ENCODE peak calls at places on chromosomes 5 and 9, in six cellular contexts. A is breast epithelium, Q is HepG2, E is suprapubic skin, R is GM12878, S is sigmoid colon. U is an unnamed sample.

GRCh38 chr5:14197056-14197455 is 53.9 kb downstream of the TRIO start:
- DNase-seq in S (no peak), Q (no peak), R (no peak), A (no peak), E (no peak), U (no peak)

GRCh38 chr9:13576101-13576500 is 296.6 kb upstream of the MPDZ start:
- DNase-seq in Q (no peak), E (no peak), S (no peak), A (no peak), R (no peak), U (no peak)

GRCh38 chr5:9932770-9933169 is 302.6 kb upstream of the TAS2R1 start:
- DNase-seq in S (no peak), R (no peak), E (no peak), Q (no peak), A (no peak), U (no peak)

GRCh38 chr5:134581241-134581981 is 51.2 kb downstream of the SAR1B start:
- DNase-seq in Q (no peak), E (peak; percentile 79), S (peak; percentile 69), R (no peak), A (peak; percentile 49), U (no peak)

GRCh38 chr5:57172466-57172961 is 1.3 kb upstream of the GPBP1 start:
- DNase-seq in S (no peak), E (no peak), A (no peak), Q (no peak), R (no peak), U (no peak)

GRCh38 chr5:98749046-98749445 is 24.4 kb upstream of the RGMB start:
- DNase-seq in Q (no peak), A (no peak), R (no peak), E (no peak), S (no peak), U (no peak)

GRCh38 chr9:35481347-35481975 is 8.4 kb upstream of the RUSC2 start:
- DNase-seq in E (no peak), R (no peak), A (no peak), S (peak; percentile 79), Q (peak; percentile 54), U (no peak)

GRCh38 chr9:138066049-138066448 is 188.5 kb downstream of the CACNA1B start:
- DNase-seq in R (no peak), A (peak; percentile 34), E (peak; percentile 56), S (no peak), Q (no peak), U (no peak)

GRCh38 chr5:72994578-72994977 is 38.7 kb downstream of the FCHO2 start:
- DNase-seq in R (no peak), S (no peak), A (no peak), Q (no peak), E (no peak), U (no peak)

GRCh38 chr5:10702911-10703491 is 58.0 kb downstream of the DAP start:
- DNase-seq in A (no peak), Q (no peak), E (no peak), S (no peak), R (no peak), U (no peak)

GRCh38 chr5:56159521-56159947 is 73.6 kb downstream of the ANKRD55 start:
- DNase-seq in R (no peak), Q (no peak), A (no peak), E (no peak), S (no peak), U (peak; percentile 70)

GRCh38 chr5:42640835-42641234 is 115.8 kb upstream of the CCDC152 start:
- DNase-seq in Q (no peak), R (no peak), A (no peak), S (no peak), E (no peak), U (no peak)

GRCh38 chr5:68215888-68216736 is 556 bp downstream of the PIK3R1 start:
- DNase-seq in R (no peak), Q (peak; percentile 41), A (peak; percentile 52), E (peak; percentile 83), S (peak; percentile 76), U (no peak)
- TF ChIP-seq POLR2A in R (no peak), Q (peak; percentile 34), A (no peak), E (no peak), S (no peak), U (peak; percentile 10)

DNA sequence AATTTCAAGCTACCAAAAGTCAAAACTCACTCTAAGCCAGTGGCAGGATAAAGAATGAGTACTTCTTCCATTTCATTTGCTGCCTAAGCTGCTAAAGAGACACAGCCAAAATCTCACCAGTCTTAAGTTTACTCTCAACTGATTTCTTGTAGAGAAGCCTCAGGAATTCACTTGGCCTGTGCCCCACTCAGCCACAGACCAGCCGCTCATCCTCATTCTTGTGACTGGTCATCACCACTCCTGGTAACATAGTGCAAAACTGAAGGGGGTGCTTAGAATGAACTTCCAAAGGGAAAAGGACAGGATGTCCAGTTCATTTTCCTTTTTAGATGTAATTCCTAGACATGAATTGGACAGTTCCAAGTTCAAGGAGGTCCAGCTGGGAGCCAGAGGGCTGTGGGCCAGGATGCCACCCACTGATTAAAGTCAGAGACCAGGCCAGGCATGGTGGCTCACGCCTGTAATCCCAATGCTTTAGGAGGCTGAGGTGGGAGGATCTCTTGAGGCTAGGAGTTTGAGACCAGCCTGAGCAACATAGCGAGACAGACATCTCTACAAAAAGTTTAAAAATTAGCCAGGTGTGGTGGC is 72.7 kb upstream of the RANBP3L start:
- DNase-seq in Q (no peak), R (no peak), S (no peak), E (no peak), A (no peak), U (no peak)
- TF ChIP-seq POLR2AphosphoS5 in Q (no peak), R (no peak), S (no peak), E (no peak), A (no peak), U (no peak)

GRCh38 chr5:150649108-150649827 is 8.8 kb downstream of the SYNPO start:
- DNase-seq in E (no peak), A (no peak), R (no peak), S (no peak), Q (no peak), U (no peak)

GRCh38 chr5:150651382-150651781 is 9.7 kb upstream of the MYOZ3 start:
- DNase-seq in S (no peak), R (no peak), A (no peak), E (no peak), Q (no peak), U (no peak)

GRCh38 chr5:150651924-150652688 is 8.9 kb upstream of the MYOZ3 start:
- DNase-seq in E (no peak), S (no peak), R (no peak), Q (no peak), A (no peak), U (no peak)

GRCh38 chr5:150649828-150650712 is 9.6 kb downstream of the SYNPO start:
- DNase-seq in Q (no peak), S (no peak), E (no peak), R (no peak), A (no peak), U (no peak)

GRCh38 chr5:150650713-150651000 is 10.2 kb downstream of the SYNPO start:
- DNase-seq in R (no peak), E (no peak), A (no peak), S (no peak), Q (no peak), U (no peak)
- H3K4me1 ChIP-seq in R (peaks cover 3% of the 10 kb centered on the region), E (peaks cover 4% of the 10 kb centered on the region), A (no peaks in the 10 kb centered on the region), S (peaks cover 40% of the 10 kb centered on the region), Q (peaks cover 9% of the 10 kb centered on the region), U (peaks cover 71% of the 10 kb centered on the region)

GRCh38 chr9:76905984-76906861 is at the start of gene PRUNE2:
- DNase-seq in E (no peak), A (peak; percentile 52), S (peak; percentile 94), R (no peak), Q (no peak), U (no peak)
- TF ChIP-seq POLR2A in E (no peak), A (no peak), S (peak; percentile 98), R (no peak), Q (no peak), U (peak; percentile 95)

DNA sequence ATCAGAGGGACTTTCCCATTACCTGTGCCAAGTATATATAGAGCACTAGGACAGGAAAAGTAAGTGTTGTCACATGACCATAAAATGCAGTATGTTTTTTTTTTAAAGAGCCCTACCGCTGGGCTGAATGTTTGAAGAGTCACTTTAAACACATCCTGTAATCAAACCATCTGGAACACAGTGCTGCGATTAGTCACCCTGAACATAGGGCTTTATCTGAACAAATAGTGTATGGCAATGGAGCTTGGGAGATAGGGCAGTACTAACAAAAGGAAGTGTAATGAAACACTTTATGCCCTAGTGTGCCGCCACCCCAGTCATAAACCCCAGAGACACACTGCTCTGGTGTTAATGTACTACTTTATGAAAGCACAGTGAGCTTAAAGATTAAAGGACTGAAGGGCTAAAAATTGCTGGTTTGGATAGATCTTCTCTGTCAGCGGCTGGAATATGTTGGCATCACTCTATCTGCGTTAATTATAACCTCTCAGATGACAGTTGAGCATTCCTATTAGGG is 90.4 kb downstream of the ZNF608 start:
- DNase-seq in Q (peak; percentile 97), A (no peak), E (no peak), R (no peak), S (no peak), U (peak; percentile 57)
- TF ChIP-seq POLR2AphosphoS5 in Q (no peak), A (no peak), E (no peak), R (no peak), S (peak; percentile 18), U (peak; percentile 12)

GRCh38 chr5:176533894-176534611 is 3.1 kb downstream of the RNF44 start:
- DNase-seq in E (no peak), Q (peak; percentile 71), S (no peak), R (no peak), A (no peak), U (no peak)
- H3K4me1 ChIP-seq in E (peaks cover 74% of the 10 kb centered on the region), Q (peaks cover 35% of the 10 kb centered on the region), S (peaks cover 73% of the 10 kb centered on the region), R (peaks cover 49% of the 10 kb centered on the region), A (peaks cover 23% of the 10 kb centered on the region), U (peaks cover 79% of the 10 kb centered on the region)

GRCh38 chr5:81751009-81751835 is at the start of gene SSBP2:
- DNase-seq in R (peak; percentile 95), Q (peak; percentile 69), S (peak; percentile 100), E (peak; percentile 99), A (peak; percentile 100), U (peak; percentile 100)

GRCh38 chr5:81749186-81749561 is 1.7 kb downstream of the SSBP2 start:
- DNase-seq in Q (no peak), A (no peak), E (no peak), R (no peak), S (no peak), U (no peak)

GRCh38 chr5:81751836-81752643 is 1.1 kb upstream of the SSBP2 start:
- DNase-seq in Q (no peak), E (no peak), A (peak; percentile 52), R (no peak), S (peak; percentile 77), U (no peak)

GRCh38 chr5:81749562-81750307 is 1.2 kb downstream of the SSBP2 start:
- DNase-seq in S (peak; percentile 72), E (peak; percentile 83), R (peak; percentile 69), Q (no peak), A (peak; percentile 52), U (no peak)

GRCh38 chr5:81750308-81751008 is 439 bp downstream of the SSBP2 start:
- DNase-seq in Q (no peak), R (no peak), A (peak; percentile 52), E (peak; percentile 81), S (no peak), U (no peak)
- TF ChIP-seq POLR2A in Q (no peak), R (no peak), A (no peak), E (no peak), S (peak; percentile 52), U (peak; percentile 26)